ENCODE peak calls at places on chromosomes 5 and 9, in six cellular contexts. Q is cardiac muscle cell, O is KBM-7, J is endodermal cell, M is NCI-H1092, Y is neural progenitor cell. F is an unnamed sample.
A peak's percentile ranks its signal among the peaks of the same experiment; 100 is the strongest.

GRCh38 chr9:136840877-136841645 is 1.2 kb upstream of the AJM1 start:
- DNase-seq in Q (peak; percentile 63), O (peak; percentile 43), J (peak; percentile 73), M (peak; percentile 76), Y (peak; percentile 51), F (peak; percentile 55)

GRCh38 chr9:126965077-126965476 is 50.5 kb downstream of the RALGPS1 start:
- DNase-seq in Q (peak; percentile 26), O (no peak), J (peak; percentile 41), M (no peak), Y (no peak), F (no peak)

GRCh38 chr9:98821831-98822230 is 14.4 kb downstream of the GALNT12 start:
- DNase-seq in Q (no peak), O (no peak), J (no peak), M (no peak), Y (no peak), F (no peak)

GRCh38 chr5:89968870-89969472 is 440.6 kb downstream of the CETN3 start:
- DNase-seq in Q (peak; percentile 85), O (no peak), J (no peak), M (no peak), Y (no peak), F (peak; percentile 6)

GRCh38 chr5:160556886-160557285 is 135.2 kb downstream of the PTTG1 start:
- DNase-seq in Q (no peak), O (no peak), J (no peak), M (no peak), Y (no peak), F (no peak)

GRCh38 chr5:159878988-159879471 is 37.3 kb upstream of the ADRA1B start:
- DNase-seq in Q (peak; percentile 81), O (no peak), J (peak; percentile 92), M (no peak), Y (peak; percentile 95), F (peak; percentile 56)

GRCh38 chr5:104400941-104401340 is 838.4 kb upstream of the NUDT12 start:
- DNase-seq in Q (no peak), O (no peak), J (no peak), M (peak; percentile 25), Y (no peak), F (no peak)

GRCh38 chr5:165157209-165157608 is 1651.8 kb downstream of the MAT2B start:
- DNase-seq in Q (no peak), O (no peak), J (no peak), M (no peak), Y (no peak), F (no peak)

GRCh38 chr5:20145240-20145639 is 157.2 kb upstream of the CDH18 start:
- DNase-seq in Q (no peak), O (no peak), J (no peak), M (no peak), Y (no peak), F (no peak)

GRCh38 chr9:33131505-33132248 is 35.5 kb downstream of the B4GALT1 start:
- DNase-seq in Q (no peak), O (no peak), J (no peak), M (no peak), Y (no peak), F (no peak)